ENCODE peak calls at places on chromosomes 5 and 9, in six cellular contexts. M, X, P, E, J and R are unnamed samples.

GRCh38 chr5:171272996-171273970 is 35.8 kb upstream of the TLX3 start:
- DNase-seq in X (no peak), E (no peak), P (no peak), M (peak; percentile 20), J (no peak), R (peak; percentile 55)

GRCh38 chr5:163509288-163510040 is 4.0 kb downstream of the MAT2B start:
- DNase-seq in J (no peak), M (no peak), E (no peak), P (no peak), X (no peak), R (no peak)

GRCh38 chr5:131096774-131097695 is 68.0 kb downstream of the HINT1 start:
- DNase-seq in E (no peak), P (no peak), M (no peak), X (no peak), J (no peak), R (no peak)

GRCh38 chr5:150036513-150036912 is 36.0 kb downstream of the HMGXB3 start:
- DNase-seq in E (no peak), M (no peak), X (no peak), P (no peak), J (no peak), R (no peak)

GRCh38 chr5:71955718-71956117 is 151.6 kb upstream of the MAP1B start:
- DNase-seq in M (no peak), X (no peak), E (no peak), P (no peak), J (no peak), R (no peak)

GRCh38 chr9:137198748-137199276 is 1.7 kb downstream of the TPRN start:
- DNase-seq in X (no peak), E (no peak), P (no peak), J (no peak), M (no peak), R (no peak)

GRCh38 chr9:5626727-5627634 is 1.9 kb upstream of the RIC1 start:
- DNase-seq in X (no peak), P (no peak), E (no peak), J (no peak), M (peak; percentile 78), R (no peak)

GRCh38 chr5:67289763-67290521 is 93.3 kb upstream of the CD180 start:
- DNase-seq in J (no peak), X (no peak), M (no peak), E (no peak), P (no peak), R (no peak)

GRCh38 chr9:82558855-82559615 is 503.9 kb downstream of the RASEF start:
- DNase-seq in M (no peak), J (no peak), P (no peak), X (no peak), E (no peak), R (no peak)

GRCh38 chr9:97632992-97633858 is at the start of the genes NCBP1 and TSTD2:
- DNase-seq in E (peak; percentile 99), M (peak; percentile 94), X (peak; percentile 96), J (peak; percentile 99), P (peak; percentile 92), R (peak; percentile 96)

GRCh38 chr9:114988962-114989599 is 58.7 kb upstream of the TNFSF8 start:
- DNase-seq in J (no peak), P (no peak), M (peak; percentile 28), X (no peak), E (no peak), R (no peak)

GRCh38 chr5:152560508-152561137 is 155.5 kb upstream of the NMUR2 start:
- DNase-seq in E (no peak), J (peak; percentile 48), X (peak; percentile 83), P (peak; percentile 50), M (peak; percentile 28), R (peak; percentile 41)

GRCh38 chr5:56112526-56113121 is 117.9 kb upstream of the IL6ST start:
- DNase-seq in M (no peak), J (no peak), X (no peak), P (no peak), E (no peak), R (no peak)

GRCh38 chr5:148268556-148268955 is at the start of gene SPINK13:
- DNase-seq in M (no peak), X (no peak), P (no peak), E (no peak), J (no peak), R (no peak)

GRCh38 chr5:37875051-37875787 is 35.4 kb upstream of the GDNF start:
- DNase-seq in J (no peak), P (no peak), X (no peak), M (no peak), E (no peak), R (no peak)

GRCh38 chr5:159877894-159878448 is 38.3 kb upstream of the ADRA1B start:
- DNase-seq in E (no peak), M (no peak), X (no peak), P (no peak), J (no peak), R (no peak)

GRCh38 chr9:71285191-71285656 is 163.8 kb upstream of the TRPM3 start:
- DNase-seq in P (peak; percentile 53), E (no peak), M (peak; percentile 28), X (peak; percentile 27), J (peak; percentile 52), R (peak; percentile 76)

GRCh38 chr5:62317810-62318209 is 11.8 kb downstream of the KIF2A start:
- DNase-seq in J (no peak), P (no peak), X (no peak), E (no peak), M (no peak), R (no peak)

GRCh38 chr5:127885176-127885575 is 182.0 kb downstream of the CCDC192 start:
- DNase-seq in E (no peak), M (no peak), P (no peak), X (peak; percentile 23), J (no peak), R (no peak)

GRCh38 chr9:128070874-128071273 is 2.8 kb downstream of the SLC25A25 start:
- DNase-seq in X (no peak), P (no peak), E (no peak), M (no peak), J (no peak), R (no peak)

GRCh38 chr9:26710008-26710407 is 182.6 kb downstream of the CAAP1 start:
- DNase-seq in X (no peak), E (no peak), P (no peak), J (no peak), M (no peak), R (no peak)

GRCh38 chr9:69279084-69279729 is 45.8 kb upstream of the ENTREP1 start:
- DNase-seq in P (no peak), M (no peak), E (no peak), J (no peak), X (no peak), R (no peak)

GRCh38 chr5:178625679-178626483 is 969 bp downstream of the CLK4 start:
- DNase-seq in E (no peak), J (no peak), P (no peak), X (peak; percentile 13), M (peak; percentile 23), R (no peak)

GRCh38 chr5:158720316-158720715 is 379.4 kb downstream of the EBF1 start:
- DNase-seq in J (no peak), X (no peak), P (no peak), E (no peak), M (no peak), R (no peak)

GRCh38 chr5:141657937-141658545 is 6.8 kb upstream of the FCHSD1 start:
- DNase-seq in E (no peak), M (peak; percentile 56), J (no peak), P (no peak), X (no peak), R (no peak)

GRCh38 chr5:32628049-32628803 is 42.9 kb downstream of the SUB1 start:
- DNase-seq in J (no peak), P (no peak), M (no peak), X (no peak), E (no peak), R (peak; percentile 34)

GRCh38 chr5:108917596-108917995 is 169.9 kb downstream of the FER start:
- DNase-seq in M (no peak), X (no peak), J (no peak), E (no peak), P (no peak), R (no peak)